ENCODE peak calls at places on chromosomes 7 and 10, in five cellular contexts. B, A, K, G and X are unnamed samples.

GRCh38 chr10:18456984-18457383 is 194.4 kb downstream of the NSUN6 start:
- DNase-seq in B (no peak), A (no peak), K (no peak), G (no peak), X (no peak)

GRCh38 chr7:41696323-41696916 is 6.5 kb downstream of the INHBA start:
- DNase-seq in B (peak; percentile 90), A (peak; percentile 91), K (peak; percentile 81), G (peak; percentile 77), X (peak; percentile 45)

GRCh38 chr7:27130540-27131389 is at the start of gene HOXA4:
- DNase-seq in B (peak; percentile 79), A (peak; percentile 89), K (peak; percentile 88), G (peak; percentile 96), X (peak; percentile 77)

GRCh38 chr10:46307281-46308112 is 20.7 kb downstream of the ANTXRL start:
- DNase-seq in B (no peak), A (no peak), K (no peak), G (no peak), X (no peak)

GRCh38 chr10:126199221-126199998 is 188.9 kb downstream of the ADAM12 start:
- DNase-seq in B (no peak), A (peak; percentile 97), K (no peak), G (no peak), X (no peak)

GRCh38 chr10:29443745-29444523 is 155.1 kb downstream of the LYZL1 start:
- DNase-seq in B (no peak), A (peak; percentile 20), K (peak; percentile 45), G (no peak), X (peak; percentile 50)

GRCh38 chr7:30894009-30894408 is 17.6 kb upstream of the AQP1 start:
- DNase-seq in B (no peak), A (no peak), K (no peak), G (no peak), X (no peak)

GRCh38 chr7:25854608-25855497 is 297.1 kb upstream of the NFE2L3 start:
- DNase-seq in B (peak; percentile 97), A (peak; percentile 100), K (peak; percentile 92), G (peak; percentile 86), X (peak; percentile 66)

GRCh38 chr10:29186221-29186620 is 102.6 kb upstream of the LYZL1 start:
- DNase-seq in B (no peak), A (no peak), K (no peak), G (no peak), X (no peak)

GRCh38 chr7:30330134-30331111 is 46.0 kb downstream of the ZNRF2 start:
- DNase-seq in B (no peak), A (peak; percentile 40), K (no peak), G (no peak), X (no peak)

GRCh38 chr10:129760003-129760315 is 204.1 kb downstream of the EBF3 start:
- DNase-seq in B (no peak), A (no peak), K (peak; percentile 19), G (peak; percentile 11), X (no peak)

GRCh38 chr10:47404446-47404845 is 20.4 kb upstream of the ZNF488 start:
- DNase-seq in B (no peak), A (no peak), K (peak; percentile 53), G (no peak), X (no peak)

GRCh38 chr7:81414411-81414810 is 355.4 kb downstream of the HGF start:
- DNase-seq in B (no peak), A (no peak), K (no peak), G (peak; percentile 55), X (no peak)

GRCh38 chr10:17693009-17693408 is 49.1 kb downstream of the STAM start:
- DNase-seq in B (no peak), A (no peak), K (no peak), G (no peak), X (no peak)

GRCh38 chr7:130699686-130700085 is 13.3 kb upstream of the TSGA13 start:
- DNase-seq in B (no peak), A (no peak), K (no peak), G (no peak), X (no peak)

GRCh38 chr10:132465889-132466519 is 69.0 kb downstream of the PWWP2B start:
- DNase-seq in B (no peak), A (no peak), K (no peak), G (no peak), X (no peak)
- H3K9ac ChIP-seq in B (no peak overlapping the region), A (no peak overlapping the region), K (no peak overlapping the region), G (peak overlapping the region; percentile 12), X (no peak overlapping the region)

DNA sequence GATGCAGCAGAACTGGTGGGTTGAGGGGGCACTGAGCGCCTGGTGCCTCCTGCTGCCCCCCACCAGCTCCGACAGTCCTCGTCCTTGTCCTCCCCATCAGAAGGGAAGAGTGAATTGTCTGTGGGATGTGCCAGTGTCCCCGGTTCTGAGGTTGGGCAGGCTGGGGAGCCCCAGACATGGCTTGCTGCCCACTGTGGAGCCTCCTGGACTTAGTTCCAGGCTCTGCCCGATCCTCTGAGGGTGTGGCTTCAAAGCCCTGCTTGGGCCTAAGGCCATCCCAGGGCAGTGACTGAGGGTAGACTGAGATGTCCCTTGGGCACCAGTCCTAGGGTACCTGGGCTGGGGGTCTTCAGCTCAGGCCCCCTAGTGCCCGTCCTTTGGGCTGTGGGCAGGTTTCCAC is 168.8 kb downstream of the RNF216 start:
- DNase-seq in B (no peak), A (no peak), K (no peak), G (no peak), X (no peak)
- H3K9ac ChIP-seq in B (no peak overlapping the region), A (no peak overlapping the region), K (no peak overlapping the region), G (no peak overlapping the region), X (no peak overlapping the region)

DNA sequence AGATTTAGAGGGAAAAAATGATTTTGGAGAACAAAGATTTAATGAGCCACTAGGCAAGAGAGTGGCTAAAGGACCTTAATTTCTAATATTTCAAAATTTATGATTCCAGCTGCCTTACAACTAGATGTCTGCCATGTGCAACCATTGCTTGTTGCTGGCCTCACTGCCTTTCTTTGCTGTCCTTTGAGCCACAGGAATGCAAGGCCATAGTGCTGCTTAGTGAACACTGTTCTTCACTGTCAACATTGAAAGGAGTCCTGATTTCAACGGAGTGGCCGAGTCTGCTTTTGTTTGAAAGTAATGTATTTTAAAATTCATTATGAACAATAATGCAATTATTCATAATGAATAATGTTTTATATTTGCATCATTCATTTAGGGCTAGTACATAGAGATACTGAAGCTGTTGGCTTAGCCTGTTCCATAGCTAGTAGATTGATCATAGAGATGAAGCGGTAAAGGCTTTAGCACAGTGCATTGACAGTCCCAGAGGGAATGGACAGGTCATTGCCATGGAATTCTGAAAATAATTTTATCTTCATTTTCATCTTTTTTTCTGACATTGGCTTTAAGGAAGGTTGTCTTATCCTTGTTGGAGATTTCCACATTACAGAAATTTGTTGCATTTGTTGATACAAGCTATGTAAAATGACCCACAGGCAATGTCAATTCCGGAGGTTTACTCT is 544.1 kb downstream of the AUTS2 start:
- DNase-seq in B (no peak), A (no peak), K (no peak), G (no peak), X (no peak)
- H3K9ac ChIP-seq in B (no peak overlapping the region), A (no peak overlapping the region), K (no peak overlapping the region), G (no peak overlapping the region), X (no peak overlapping the region)

GRCh38 chr7:142853739-142854504 is 954 bp upstream of the EPHB6 start:
- DNase-seq in B (peak; percentile 93), A (peak; percentile 63), K (peak; percentile 76), G (peak; percentile 61), X (peak; percentile 33)

GRCh38 chr7:142856565-142857245 is 1.8 kb downstream of the EPHB6 start:
- DNase-seq in B (no peak), A (no peak), K (no peak), G (no peak), X (no peak)

GRCh38 chr7:142854505-142855400 is at the start of gene EPHB6:
- DNase-seq in B (peak; percentile 87), A (peak; percentile 51), K (peak; percentile 62), G (peak; percentile 85), X (no peak)

GRCh38 chr7:142855756-142856564 is 1.1 kb downstream of the EPHB6 start:
- DNase-seq in B (no peak), A (peak; percentile 21), K (no peak), G (peak; percentile 29), X (no peak)

DNA sequence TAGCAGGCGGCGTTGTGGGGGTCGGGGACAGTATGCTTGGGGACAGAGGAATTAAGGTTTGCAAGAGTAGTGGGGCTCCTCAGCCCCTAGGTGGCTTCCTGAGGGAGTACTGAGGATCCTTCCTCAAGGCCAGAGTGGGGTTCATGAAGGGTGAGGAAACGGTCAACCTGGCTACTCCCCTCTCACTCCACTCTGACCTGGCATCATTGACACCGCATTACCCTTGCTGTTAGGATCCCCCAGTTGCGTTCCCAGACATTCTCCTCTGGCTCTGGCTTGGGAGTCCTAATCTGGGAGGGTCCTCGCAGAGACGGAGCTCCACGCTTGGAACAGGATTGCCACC is 496 bp downstream of the EPHB6 start:
- DNase-seq in B (peak; percentile 48), A (peak; percentile 5), K (no peak), G (no peak), X (no peak)
- H3K9ac ChIP-seq in B (no peak overlapping the region), A (no peak overlapping the region), K (no peak overlapping the region), G (no peak overlapping the region), X (no peak overlapping the region)

GRCh38 chr7:151782598-151783448 is 94.1 kb downstream of the PRKAG2 start:
- DNase-seq in B (peak; percentile 94), A (peak; percentile 52), K (peak; percentile 88), G (peak; percentile 62), X (peak; percentile 43)
- H3K9ac ChIP-seq in B (no peak overlapping the region), A (no peak overlapping the region), K (no peak overlapping the region), G (no peak overlapping the region), X (no peak overlapping the region)

GRCh38 chr7:100430450-100431285 is 1.0 kb downstream of the MEPCE start:
- DNase-seq in B (peak; percentile 18), A (no peak), K (no peak), G (peak; percentile 36), X (no peak)

GRCh38 chr7:100427762-100428198 is 723 bp downstream of the ZCWPW1 start:
- DNase-seq in B (no peak), A (no peak), K (no peak), G (no peak), X (no peak)

GRCh38 chr7:100429637-100430449 is at the start of gene MEPCE:
- DNase-seq in B (peak; percentile 98), A (peak; percentile 97), K (peak; percentile 94), G (peak; percentile 94), X (peak; percentile 96)

GRCh38 chr7:100428199-100428966 is at the start of gene ZCWPW1:
- DNase-seq in B (peak; percentile 97), A (peak; percentile 98), K (peak; percentile 96), G (peak; percentile 95), X (peak; percentile 91)

GRCh38 chr7:100428967-100429636 is 529 bp upstream of the MEPCE start:
- DNase-seq in B (peak; percentile 100), A (peak; percentile 100), K (peak; percentile 99), G (peak; percentile 100), X (peak; percentile 98)
- H3K9ac ChIP-seq in B (peak overlapping the region; percentile 84), A (peak overlapping the region; percentile 99), K (peak overlapping the region; percentile 86), G (peak overlapping the region; percentile 94), X (peak overlapping the region; percentile 98)

DNA sequence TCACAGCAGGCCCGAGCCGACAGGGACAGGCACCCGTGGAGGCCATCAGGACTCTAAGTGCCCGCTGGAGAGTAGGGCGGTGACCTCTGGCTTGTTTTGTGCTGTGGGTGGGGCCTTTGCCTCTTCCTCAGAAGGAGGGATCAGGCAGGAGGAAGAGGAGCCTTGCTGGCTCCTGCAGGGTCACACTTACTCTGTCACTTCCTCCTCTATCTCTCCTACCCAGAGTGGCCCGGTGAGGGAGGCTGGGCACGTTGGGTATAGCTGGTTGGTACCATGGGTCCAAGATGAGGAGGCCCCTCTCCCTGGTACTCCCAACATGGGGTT is 54.6 kb upstream of the CACUL1 start:
- DNase-seq in B (no peak), A (no peak), K (no peak), G (no peak), X (no peak)
- H3K9ac ChIP-seq in B (no peak overlapping the region), A (no peak overlapping the region), K (no peak overlapping the region), G (no peak overlapping the region), X (no peak overlapping the region)